ENCODE peak calls at places on chromosomes 13 and 19, in five cellular contexts. One of them, this sample, is unnamed. For H3K4me1 and H3K9me3, the result is how much of the 10 kb centered on the place peaks cover.

GRCh38 chr13:44565881-44566280 is 10.2 kb downstream of the TSC22D1 start:
- DNase-seq in iPS DF 6.9: no peak
- DNase-seq in mucosa of descending colon: no peak
- DNase-seq in keratinocyte: no peak
- DNase-seq in neuronal stem cell: no peak
- DNase-seq in this sample: no peak

GRCh38 chr19:27794444-27795042 is 1418.4 kb downstream of the UQCRFS1 start:
- DNase-seq in iPS DF 6.9: no peak
- DNase-seq in mucosa of descending colon: peak
- DNase-seq in keratinocyte: no peak
- DNase-seq in neuronal stem cell: peak
- DNase-seq in this sample: no peak

GRCh38 chr19:13299838-13300237 is 149.6 kb downstream of the IER2 start:
- DNase-seq in iPS DF 6.9: no peak
- DNase-seq in mucosa of descending colon: no peak
- DNase-seq in keratinocyte: no peak
- DNase-seq in neuronal stem cell: no peak
- DNase-seq in this sample: no peak

GRCh38 chr19:15875075-15875474 is 22.8 kb downstream of the CYP4F2 start:
- DNase-seq in iPS DF 6.9: no peak
- DNase-seq in mucosa of descending colon: no peak
- DNase-seq in keratinocyte: no peak
- DNase-seq in neuronal stem cell: no peak
- DNase-seq in this sample: no peak

GRCh38 chr13:77079902-77080413 is 53.0 kb upstream of the FBXL3 start:
- DNase-seq in iPS DF 6.9: no peak
- DNase-seq in mucosa of descending colon: no peak
- DNase-seq in keratinocyte: no peak
- DNase-seq in neuronal stem cell: no peak
- DNase-seq in this sample: no peak

GRCh38 chr13:23344923-23345322 is 88.6 kb downstream of the SACS start:
- DNase-seq in iPS DF 6.9: no peak
- DNase-seq in mucosa of descending colon: no peak
- DNase-seq in keratinocyte: no peak
- DNase-seq in neuronal stem cell: no peak
- DNase-seq in this sample: no peak

GRCh38 chr13:29994911-29995601 is 144.6 kb upstream of the UBL3 start:
- DNase-seq in iPS DF 6.9: no peak
- DNase-seq in mucosa of descending colon: no peak
- DNase-seq in keratinocyte: no peak
- DNase-seq in neuronal stem cell: no peak
- DNase-seq in this sample: no peak

GRCh38 chr19:10761443-10762242 is 43.8 kb downstream of the DNM2 start:
- DNase-seq in iPS DF 6.9: peak
- DNase-seq in mucosa of descending colon: peak
- DNase-seq in keratinocyte: no peak
- DNase-seq in neuronal stem cell: no peak
- DNase-seq in this sample: no peak

GRCh38 chr13:56893843-56894242 is 246.9 kb upstream of the PRR20A start:
- DNase-seq in iPS DF 6.9: no peak
- DNase-seq in mucosa of descending colon: no peak
- DNase-seq in keratinocyte: no peak
- DNase-seq in neuronal stem cell: no peak
- DNase-seq in this sample: no peak

GRCh38 chr13:91017031-91017668 is 330.3 kb upstream of the MIR17HG start:
- DNase-seq in iPS DF 6.9: peak
- DNase-seq in mucosa of descending colon: no peak
- DNase-seq in keratinocyte: no peak
- DNase-seq in neuronal stem cell: peak
- DNase-seq in this sample: no peak

GRCh38 chr13:35210234-35210633 is 266.3 kb downstream of the MAB21L1 start:
- DNase-seq in iPS DF 6.9: no peak
- DNase-seq in mucosa of descending colon: no peak
- DNase-seq in keratinocyte: no peak
- DNase-seq in neuronal stem cell: no peak
- DNase-seq in this sample: no peak

GRCh38 chr13:42110410-42111155 is 62.1 kb downstream of the DGKH start:
- DNase-seq in iPS DF 6.9: no peak
- DNase-seq in mucosa of descending colon: no peak
- DNase-seq in keratinocyte: peak
- DNase-seq in neuronal stem cell: peak
- DNase-seq in this sample: peak

GRCh38 chr19:4278460-4278901 is 585 bp upstream of the SHD start:
- DNase-seq in iPS DF 6.9: no peak
- DNase-seq in mucosa of descending colon: no peak
- DNase-seq in keratinocyte: no peak
- DNase-seq in neuronal stem cell: no peak
- DNase-seq in this sample: no peak

GRCh38 chr19:15283141-15283885 is 49.0 kb downstream of the BRD4 start:
- DNase-seq in iPS DF 6.9: no peak
- DNase-seq in mucosa of descending colon: no peak
- DNase-seq in keratinocyte: no peak
- DNase-seq in neuronal stem cell: no peak
- DNase-seq in this sample: no peak

GRCh38 chr19:7355151-7355845 is 6.6 kb downstream of the ARHGEF18 start:
- DNase-seq in iPS DF 6.9: no peak
- DNase-seq in mucosa of descending colon: no peak
- DNase-seq in keratinocyte: no peak
- DNase-seq in neuronal stem cell: no peak
- DNase-seq in this sample: no peak

GRCh38 chr19:13089857-13090507 is 12.7 kb downstream of the LYL1 start:
- DNase-seq in iPS DF 6.9: no peak
- DNase-seq in mucosa of descending colon: no peak
- DNase-seq in keratinocyte: no peak
- DNase-seq in neuronal stem cell: no peak
- DNase-seq in this sample: no peak

GRCh38 chr19:23817519-23817918 is 58.8 kb upstream of the ZNF681 start:
- DNase-seq in iPS DF 6.9: peak
- DNase-seq in mucosa of descending colon: no peak
- DNase-seq in keratinocyte: no peak
- DNase-seq in neuronal stem cell: no peak
- DNase-seq in this sample: no peak

GRCh38 chr13:24251525-24251924 is 57.9 kb upstream of the C1QTNF9 start:
- DNase-seq in iPS DF 6.9: no peak
- DNase-seq in mucosa of descending colon: peak
- DNase-seq in keratinocyte: no peak
- DNase-seq in neuronal stem cell: no peak
- DNase-seq in this sample: peak

GRCh38 chr19:45954132-45954531 is 19.5 kb downstream of the NOVA2 start:
- DNase-seq in iPS DF 6.9: no peak
- DNase-seq in mucosa of descending colon: no peak
- DNase-seq in keratinocyte: no peak
- DNase-seq in neuronal stem cell: peak
- DNase-seq in this sample: no peak

GRCh38 chr13:30835442-30835841 is 70.6 kb upstream of the MEDAG start:
- DNase-seq in iPS DF 6.9: no peak
- DNase-seq in mucosa of descending colon: no peak
- DNase-seq in keratinocyte: no peak
- DNase-seq in neuronal stem cell: no peak
- DNase-seq in this sample: no peak

DNA sequence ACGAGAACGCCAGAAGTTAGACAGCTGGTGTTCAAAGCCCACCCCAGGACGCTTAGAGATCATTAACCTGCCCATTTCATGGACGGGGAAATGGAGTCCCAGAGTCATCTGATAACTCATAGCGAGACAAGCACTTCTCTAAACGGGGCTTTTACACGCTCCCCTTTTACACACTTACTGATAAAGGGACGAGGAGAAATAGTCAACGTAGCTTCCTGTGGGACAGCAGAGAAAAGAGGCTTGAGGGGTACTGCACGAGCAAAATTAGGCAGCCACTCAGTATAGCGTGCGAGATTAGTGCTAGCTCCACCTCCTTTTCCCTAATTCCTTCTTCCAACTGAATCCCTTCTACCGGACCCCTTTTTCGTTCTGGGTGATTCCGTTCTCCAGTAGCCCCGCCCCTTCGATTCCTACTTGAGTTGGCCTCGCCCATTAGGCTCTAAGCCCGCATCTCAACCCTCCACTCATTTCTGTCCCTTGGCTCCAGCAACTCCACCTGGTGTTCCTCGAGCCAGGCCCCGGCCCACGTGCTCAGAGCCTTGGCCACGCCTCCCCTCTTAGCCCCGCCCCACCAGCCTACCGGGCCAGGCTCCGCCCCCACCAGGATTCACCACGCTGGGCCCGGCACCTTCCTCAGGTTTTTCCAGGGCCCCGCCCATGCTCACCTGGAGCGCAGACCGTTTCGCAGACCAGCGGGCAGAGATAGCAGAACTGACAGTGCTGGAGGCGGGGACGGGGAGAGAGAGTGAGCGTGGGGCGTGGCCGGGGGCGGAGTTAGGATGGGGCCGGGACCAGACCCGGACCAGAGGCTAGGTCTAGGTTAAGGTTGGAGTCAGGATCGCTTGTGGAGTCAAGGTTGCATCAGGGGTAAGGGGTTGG is 3.6 kb downstream of the HRC start:
- DNase-seq in iPS DF 6.9: no peak
- DNase-seq in mucosa of descending colon: peak
- DNase-seq in keratinocyte: peak
- DNase-seq in neuronal stem cell: no peak
- DNase-seq in this sample: no peak
- H3K4me1 ChIP-seq in iPS DF 6.9: under half
- H3K4me1 ChIP-seq in mucosa of descending colon: under half
- H3K4me1 ChIP-seq in keratinocyte: under half
- H3K4me1 ChIP-seq in neuronal stem cell: under half
- H3K4me1 ChIP-seq in this sample: under half

GRCh38 chr19:51439021-51439465 is 19.2 kb downstream of the SIGLEC8 start:
- DNase-seq in iPS DF 6.9: no peak
- DNase-seq in mucosa of descending colon: peak
- DNase-seq in keratinocyte: no peak
- DNase-seq in neuronal stem cell: no peak
- DNase-seq in this sample: peak

GRCh38 chr19:51441410-51442390 is 16.6 kb downstream of the SIGLEC8 start:
- DNase-seq in iPS DF 6.9: no peak
- DNase-seq in mucosa of descending colon: peak
- DNase-seq in keratinocyte: peak
- DNase-seq in neuronal stem cell: no peak
- DNase-seq in this sample: peak

GRCh38 chr19:51440052-51440451 is 18.2 kb downstream of the SIGLEC8 start:
- DNase-seq in iPS DF 6.9: no peak
- DNase-seq in mucosa of descending colon: peak
- DNase-seq in keratinocyte: no peak
- DNase-seq in neuronal stem cell: no peak
- DNase-seq in this sample: no peak

GRCh38 chr19:51440846-51441409 is 17.3 kb downstream of the SIGLEC8 start:
- DNase-seq in iPS DF 6.9: no peak
- DNase-seq in mucosa of descending colon: peak
- DNase-seq in keratinocyte: no peak
- DNase-seq in neuronal stem cell: no peak
- DNase-seq in this sample: peak
- H3K4me3 ChIP-seq in iPS DF 6.9: no peak
- H3K4me3 ChIP-seq in mucosa of descending colon: no peak
- H3K4me3 ChIP-seq in keratinocyte: no peak
- H3K4me3 ChIP-seq in neuronal stem cell: no peak
- H3K4me3 ChIP-seq in this sample: peak

GRCh38 chr19:5418676-5419075 is 36.5 kb upstream of the ZNRF4 start:
- DNase-seq in iPS DF 6.9: no peak
- DNase-seq in mucosa of descending colon: no peak
- DNase-seq in keratinocyte: no peak
- DNase-seq in neuronal stem cell: no peak
- DNase-seq in this sample: no peak

GRCh38 chr19:5425260-5425659 is 30.0 kb upstream of the ZNRF4 start:
- DNase-seq in iPS DF 6.9: no peak
- DNase-seq in mucosa of descending colon: no peak
- DNase-seq in keratinocyte: no peak
- DNase-seq in neuronal stem cell: no peak
- DNase-seq in this sample: no peak

GRCh38 chr19:5423567-5424125 is 31.6 kb upstream of the ZNRF4 start:
- DNase-seq in iPS DF 6.9: no peak
- DNase-seq in mucosa of descending colon: no peak
- DNase-seq in keratinocyte: no peak
- DNase-seq in neuronal stem cell: no peak
- DNase-seq in this sample: no peak

GRCh38 chr19:5430237-5430636 is 25.0 kb upstream of the ZNRF4 start:
- DNase-seq in iPS DF 6.9: no peak
- DNase-seq in mucosa of descending colon: no peak
- DNase-seq in keratinocyte: no peak
- DNase-seq in neuronal stem cell: no peak
- DNase-seq in this sample: no peak

GRCh38 chr19:5424192-5424973 is 30.8 kb upstream of the ZNRF4 start:
- DNase-seq in iPS DF 6.9: no peak
- DNase-seq in mucosa of descending colon: no peak
- DNase-seq in keratinocyte: no peak
- DNase-seq in neuronal stem cell: no peak
- DNase-seq in this sample: no peak
- H3K9me3 ChIP-seq in iPS DF 6.9: under half
- H3K9me3 ChIP-seq in mucosa of descending colon: under half
- H3K9me3 ChIP-seq in keratinocyte: under half
- H3K9me3 ChIP-seq in neuronal stem cell: under half
- H3K9me3 ChIP-seq in this sample: under half

GRCh38 chr13:113819731-113820715 is 43.9 kb downstream of the GAS6 start:
- DNase-seq in iPS DF 6.9: no peak
- DNase-seq in mucosa of descending colon: no peak
- DNase-seq in keratinocyte: no peak
- DNase-seq in neuronal stem cell: no peak
- DNase-seq in this sample: no peak

GRCh38 chr13:113818700-113819295 is 45.1 kb downstream of the GAS6 start:
- DNase-seq in iPS DF 6.9: no peak
- DNase-seq in mucosa of descending colon: no peak
- DNase-seq in keratinocyte: no peak
- DNase-seq in neuronal stem cell: no peak
- DNase-seq in this sample: no peak

GRCh38 chr13:113817860-113818691 is 45.8 kb downstream of the GAS6 start:
- DNase-seq in iPS DF 6.9: no peak
- DNase-seq in mucosa of descending colon: no peak
- DNase-seq in keratinocyte: no peak
- DNase-seq in neuronal stem cell: no peak
- DNase-seq in this sample: no peak

GRCh38 chr13:113820813-113821651 is 42.8 kb downstream of the GAS6 start:
- DNase-seq in iPS DF 6.9: no peak
- DNase-seq in mucosa of descending colon: peak
- DNase-seq in keratinocyte: peak
- DNase-seq in neuronal stem cell: no peak
- DNase-seq in this sample: no peak

DNA sequence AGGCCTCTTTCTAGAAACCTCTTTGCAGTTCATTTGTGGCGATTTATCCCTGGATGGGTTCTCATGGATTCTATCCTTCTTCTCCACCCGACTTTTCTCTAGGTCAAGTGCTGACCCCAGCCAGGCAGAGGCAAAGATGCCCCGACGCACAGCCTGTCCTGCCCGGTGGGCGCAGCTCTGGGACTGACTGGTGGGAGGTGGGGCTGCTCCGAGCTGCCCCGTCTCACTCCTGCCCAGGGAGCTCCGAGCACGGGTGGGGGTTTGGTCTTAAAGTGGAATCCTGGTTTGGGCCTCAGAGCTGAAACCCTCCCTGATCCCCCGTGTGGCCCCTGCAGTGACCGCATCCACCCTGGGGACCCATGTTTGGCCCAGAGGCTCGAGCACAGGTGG is 44.5 kb downstream of the GAS6 start:
- DNase-seq in iPS DF 6.9: no peak
- DNase-seq in mucosa of descending colon: no peak
- DNase-seq in keratinocyte: no peak
- DNase-seq in neuronal stem cell: no peak
- DNase-seq in this sample: no peak
- H3K4me1 ChIP-seq in iPS DF 6.9: under half
- H3K4me1 ChIP-seq in mucosa of descending colon: under half
- H3K4me1 ChIP-seq in keratinocyte: under half
- H3K4me1 ChIP-seq in neuronal stem cell: under half
- H3K4me1 ChIP-seq in this sample: under half